ENCODE peak calls at places on chromosome 16, in eight cellular contexts. W is stomach, T is transverse colon, G is endothelial cell of umbilical vein, H is HL-60, F is GM12878, D is spleen, U is SK-N-SH. R is an unnamed sample.

GRCh38 chr16:69865701-69866100 is 85.4 kb upstream of the CLEC18A start:
- DNase-seq in U (no peak), F (no peak), W (peak), H (no peak), G (no peak), T (no peak), D (no peak), R (no peak)

GRCh38 chr16:68785715-68786114 is 48.6 kb downstream of the CDH1 start:
- DNase-seq in U (no peak), D (no peak), G (no peak), H (no peak), T (no peak), F (no peak), W (no peak), R (no peak)

GRCh38 chr16:71637398-71637797 is 11.4 kb downstream of the MARVELD3 start:
- DNase-seq in F (no peak), G (no peak), H (no peak), D (no peak), U (no peak), W (no peak), T (no peak), R (no peak)

GRCh38 chr16:22425036-22425801 is 50.8 kb upstream of the CDR2 start:
- DNase-seq in U (no peak), D (no peak), T (no peak), H (no peak), F (no peak), W (no peak), G (no peak), R (peak)

GRCh38 chr16:85350973-85351372 is 238.7 kb upstream of the CIBAR2 start:
- DNase-seq in W (peak), G (peak), D (no peak), F (no peak), U (peak), H (no peak), T (peak), R (peak)

GRCh38 chr16:66471264-66471663 is 44.2 kb downstream of the BEAN1 start:
- DNase-seq in G (no peak), D (peak), T (no peak), U (no peak), W (peak), H (no peak), F (no peak), R (no peak)

GRCh38 chr16:69311533-69312388 is 611 bp downstream of the VPS4A start:
- DNase-seq in T (peak), W (peak), G (no peak), U (peak), H (no peak), D (peak), F (no peak), R (peak)

GRCh38 chr16:51880776-51881175 is 666.2 kb downstream of the TOX3 start:
- DNase-seq in W (no peak), U (no peak), T (no peak), H (no peak), F (no peak), G (no peak), D (no peak), R (no peak)

GRCh38 chr16:81429045-81429521 is 15.5 kb upstream of the CMIP start:
- DNase-seq in H (no peak), D (no peak), W (peak), F (no peak), G (peak), U (peak), T (peak), R (no peak)

GRCh38 chr16:85327731-85328664 is 215.7 kb upstream of the CIBAR2 start:
- DNase-seq in U (no peak), T (no peak), F (no peak), W (no peak), H (no peak), D (no peak), G (peak), R (no peak)

GRCh38 chr16:70577256-70577698 is 53.7 kb downstream of the SF3B3 start:
- DNase-seq in U (no peak), W (no peak), T (no peak), D (no peak), G (peak), F (no peak), H (no peak), R (peak)

GRCh38 chr16:67968440-67969285 is at the start of gene SLC12A4:
- DNase-seq in H (peak), W (peak), D (peak), T (peak), G (peak), U (peak), F (no peak), R (peak)

GRCh38 chr16:73057369-73058210 is 9.7 kb upstream of the ZFHX3 start:
- DNase-seq in H (no peak), G (peak), F (no peak), U (peak), T (no peak), D (peak), W (no peak), R (no peak)

GRCh38 chr16:70481929-70482536 is 27.6 kb downstream of the FCSK start:
- DNase-seq in U (no peak), T (no peak), W (no peak), F (no peak), H (no peak), D (no peak), G (no peak), R (no peak)

GRCh38 chr16:66030036-66030435 is 336.5 kb upstream of the CDH5 start:
- DNase-seq in F (no peak), H (no peak), G (no peak), W (no peak), U (no peak), D (no peak), T (no peak), R (no peak)

GRCh38 chr16:88537864-88538263 is 32.3 kb upstream of the ZC3H18 start:
- DNase-seq in H (no peak), F (no peak), U (no peak), G (no peak), D (no peak), T (no peak), W (no peak), R (no peak)

GRCh38 chr16:85824161-85825135 is 25.0 kb downstream of the COX4I1 start:
- DNase-seq in T (no peak), U (no peak), H (no peak), G (no peak), F (no peak), D (no peak), W (no peak), R (no peak)

GRCh38 chr16:86129541-86129940 is 230.6 kb downstream of the IRF8 start:
- DNase-seq in D (no peak), T (no peak), H (no peak), G (no peak), F (no peak), U (no peak), W (no peak), R (no peak)

GRCh38 chr16:84518804-84519341 is 14.4 kb upstream of the MEAK7 start:
- DNase-seq in H (no peak), F (no peak), T (peak), G (no peak), D (peak), U (no peak), W (no peak), R (no peak)

GRCh38 chr16:80968386-80969113 is 38.1 kb downstream of the CMC2 start:
- DNase-seq in H (no peak), D (no peak), T (no peak), G (peak), U (no peak), W (no peak), F (no peak), R (no peak)

GRCh38 chr16:51399908-51400670 is 249.0 kb upstream of the SALL1 start:
- DNase-seq in W (no peak), D (no peak), G (no peak), H (no peak), T (no peak), U (no peak), F (no peak), R (no peak)

GRCh38 chr16:11992008-11992584 is 15.6 kb downstream of the SNX29 start:
- DNase-seq in T (no peak), H (no peak), G (no peak), F (no peak), W (no peak), U (no peak), D (no peak), R (no peak)

GRCh38 chr16:11990672-11991390 is 14.3 kb downstream of the SNX29 start:
- DNase-seq in U (no peak), W (no peak), H (no peak), T (no peak), D (no peak), F (no peak), G (no peak), R (no peak)

GRCh38 chr16:11988258-11988978 is 11.9 kb downstream of the SNX29 start:
- DNase-seq in W (no peak), T (no peak), H (no peak), D (no peak), U (no peak), F (no peak), G (no peak), R (no peak)

GRCh38 chr16:11986521-11987057 is 10.1 kb downstream of the SNX29 start:
- DNase-seq in W (no peak), U (no peak), H (no peak), F (no peak), T (no peak), D (no peak), G (no peak), R (no peak)

GRCh38 chr16:11989238-11990160 is 13.0 kb downstream of the SNX29 start:
- DNase-seq in T (no peak), W (no peak), U (no peak), H (no peak), F (no peak), D (no peak), G (no peak), R (no peak)
- H3K27ac ChIP-seq in T (no peak), W (no peak), U (no peak), H (peak), F (no peak), D (no peak), G (no peak), R (no peak)

GRCh38 chr16:4317471-4318170 is 1.8 kb downstream of the GLIS2 start:
- DNase-seq in F (no peak), G (peak), D (no peak), U (no peak), T (no peak), H (no peak), W (no peak), R (no peak)
- H3K4me3 ChIP-seq in F (no peak), G (no peak), D (no peak), U (peak), T (peak), H (no peak), W (peak), R (peak)

GRCh38 chr16:74325331-74325730 is 28.7 kb downstream of the PSMD7 start:
- DNase-seq in G (no peak), T (no peak), W (no peak), H (no peak), F (no peak), U (no peak), D (no peak), R (no peak)

GRCh38 chr16:74320707-74321106 is 24.1 kb downstream of the PSMD7 start:
- DNase-seq in W (no peak), G (no peak), D (no peak), T (no peak), H (no peak), U (no peak), F (no peak), R (no peak)

GRCh38 chr16:74321356-74321755 is 24.7 kb downstream of the PSMD7 start:
- DNase-seq in D (no peak), U (no peak), T (no peak), G (no peak), F (no peak), W (peak), H (no peak), R (no peak)

GRCh38 chr16:74322301-74322710 is 25.7 kb downstream of the PSMD7 start:
- DNase-seq in G (no peak), T (no peak), H (no peak), U (no peak), F (no peak), D (no peak), W (no peak), R (no peak)
- TF ChIP-seq POLR2AphosphoS5 in G (no peak), T (no peak), H (no peak), U (no peak), F (no peak), D (peak), W (no peak), R (no peak)

GRCh38 chr16:11743308-11744074 is 834 bp upstream of the TXNDC11 start:
- DNase-seq in H (peak), G (peak), W (peak), F (no peak), D (peak), U (peak), T (peak), R (no peak)
- H3K27ac ChIP-seq in H (peak), G (peak), W (peak), F (peak), D (peak), U (peak), T (peak), R (peak)

GRCh38 chr16:1492923-1493745 is at the start of gene TELO2:
- DNase-seq in U (peak), W (peak), D (peak), H (peak), G (peak), T (peak), F (no peak), R (peak)
- H3K4me3 ChIP-seq in U (peak), W (peak), D (peak), H (peak), G (peak), T (peak), F (peak), R (peak)

GRCh38 chr16:27355610-27356009 is 41.8 kb downstream of the IL4R start:
- DNase-seq in G (peak), W (peak), H (no peak), D (peak), F (no peak), T (peak), U (no peak), R (no peak)
- TF ChIP-seq POLR2AphosphoS5 in G (no peak), W (no peak), H (no peak), D (peak), F (no peak), T (peak), U (no peak), R (no peak)

GRCh38 chr16:57638381-57638780 is 10.0 kb downstream of the ADGRG1 start:
- DNase-seq in D (no peak), T (no peak), H (no peak), F (no peak), G (no peak), U (no peak), W (no peak), R (no peak)

GRCh38 chr16:57637020-57637419 is 8.6 kb downstream of the ADGRG1 start:
- DNase-seq in G (no peak), D (no peak), U (no peak), F (no peak), H (no peak), T (no peak), W (no peak), R (peak)

GRCh38 chr16:57637965-57638364 is 9.5 kb downstream of the ADGRG1 start:
- DNase-seq in W (no peak), T (no peak), G (no peak), H (no peak), D (no peak), U (no peak), F (no peak), R (no peak)

GRCh38 chr16:57636184-57636583 is 7.8 kb downstream of the ADGRG1 start:
- DNase-seq in G (no peak), H (no peak), W (no peak), D (no peak), T (no peak), F (no peak), U (no peak), R (no peak)

DNA sequence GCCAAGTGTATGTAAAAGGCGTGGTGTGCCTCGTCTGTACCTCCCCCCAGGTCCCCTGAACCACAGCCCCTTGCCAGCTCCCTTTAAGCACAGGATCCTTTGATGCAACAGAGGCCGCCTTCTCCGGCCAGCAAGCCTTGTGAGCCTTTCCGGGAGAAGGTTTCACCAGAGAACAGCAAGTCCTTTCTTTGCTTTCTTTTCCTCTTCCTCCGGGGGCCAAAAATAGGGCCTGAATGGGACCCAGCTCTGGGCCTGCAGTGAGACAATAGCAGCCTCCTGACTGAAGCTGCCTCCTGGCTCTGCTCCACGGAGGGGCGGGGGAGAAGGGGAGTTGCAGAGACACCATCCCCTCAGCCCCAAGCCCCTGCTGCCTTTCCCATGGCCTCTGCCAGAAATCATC is 9.0 kb downstream of the ADGRG1 start:
- DNase-seq in D (no peak), U (no peak), F (no peak), W (no peak), H (no peak), T (no peak), G (peak), R (peak)
- H3K27ac ChIP-seq in D (no peak), U (no peak), F (no peak), W (peak), H (no peak), T (peak), G (peak), R (peak)